ENCODE peak calls at places on chromosomes 2 and 18, in six cellular contexts. L, G, X, O, C and U are unnamed samples.

GRCh38 chr18:54269924-54270844 is 867 bp downstream of the POLI start:
- DNase-seq in L (peak; percentile 72), G (no peak), X (no peak), O (peak; percentile 82), C (peak; percentile 35), U (peak; percentile 11)

GRCh38 chr2:234029150-234029733 is 21.3 kb upstream of the SPP2 start:
- DNase-seq in L (no peak), G (no peak), X (no peak), O (no peak), C (no peak), U (no peak)

GRCh38 chr2:238105506-238106338 is 5.6 kb downstream of the ESPNL start:
- DNase-seq in L (no peak), G (no peak), X (peak; percentile 10), O (no peak), C (no peak), U (no peak)

GRCh38 chr18:69102959-69103358 is 297.7 kb upstream of the DOK6 start:
- DNase-seq in L (no peak), G (no peak), X (no peak), O (no peak), C (no peak), U (no peak)

GRCh38 chr18:4765401-4765800 is 310.3 kb upstream of the DLGAP1 start:
- DNase-seq in L (no peak), G (no peak), X (no peak), O (peak; percentile 58), C (no peak), U (no peak)

GRCh38 chr2:158656492-158657190 is 138.5 kb upstream of the DAPL1 start:
- DNase-seq in L (no peak), G (no peak), X (no peak), O (no peak), C (no peak), U (no peak)

GRCh38 chr2:13308989-13309388 is 592.3 kb downstream of the TRIB2 start:
- DNase-seq in L (no peak), G (no peak), X (no peak), O (no peak), C (no peak), U (no peak)

GRCh38 chr2:196900843-196901242 is 25.7 kb downstream of the PGAP1 start:
- DNase-seq in L (no peak), G (no peak), X (no peak), O (no peak), C (no peak), U (no peak)

GRCh38 chr2:152354909-152355308 is 19.9 kb downstream of the FMNL2 start:
- DNase-seq in L (no peak), G (no peak), X (no peak), O (no peak), C (no peak), U (no peak)

GRCh38 chr2:33370886-33371285 is 105.6 kb upstream of the RASGRP3 start:
- DNase-seq in L (no peak), G (no peak), X (no peak), O (no peak), C (no peak), U (no peak)

GRCh38 chr18:79715280-79715679 is 35.7 kb downstream of the CTDP1 start:
- DNase-seq in L (no peak), G (no peak), X (no peak), O (no peak), C (no peak), U (no peak)

GRCh38 chr2:134408386-134408785 is 154.5 kb downstream of the MGAT5 start:
- DNase-seq in L (no peak), G (no peak), X (no peak), O (no peak), C (no peak), U (no peak)

GRCh38 chr18:3966246-3966984 is 488.7 kb downstream of the DLGAP1 start:
- DNase-seq in L (no peak), G (no peak), X (no peak), O (no peak), C (no peak), U (no peak)

GRCh38 chr2:31996571-31997150 is 14.1 kb downstream of the MEMO1 start:
- DNase-seq in L (no peak), G (no peak), X (no peak), O (no peak), C (no peak), U (no peak)

GRCh38 chr2:126889501-126890135 is 9.1 kb upstream of the TEX51 start:
- DNase-seq in L (no peak), G (no peak), X (no peak), O (no peak), C (no peak), U (no peak)

GRCh38 chr18:23365602-23366001 is 87.5 kb upstream of the RIOK3 start:
- DNase-seq in L (no peak), G (no peak), X (no peak), O (no peak), C (no peak), U (no peak)

GRCh38 chr2:75431276-75431675 is 129.5 kb downstream of the EVA1A start:
- DNase-seq in L (no peak), G (peak; percentile 44), X (no peak), O (no peak), C (no peak), U (no peak)

GRCh38 chr2:65142515-65142914 is 12.6 kb upstream of the RAB1A start:
- DNase-seq in L (no peak), G (no peak), X (no peak), O (no peak), C (no peak), U (no peak)

GRCh38 chr2:28359222-28360065 is 33.2 kb upstream of the FOSL2 start:
- DNase-seq in L (peak; percentile 90), G (peak; percentile 57), X (peak; percentile 62), O (no peak), C (peak; percentile 69), U (peak; percentile 56)

GRCh38 chr2:240231838-240232244 is 91.4 kb upstream of the OTOS start:
- DNase-seq in L (no peak), G (no peak), X (no peak), O (peak; percentile 39), C (no peak), U (no peak)

GRCh38 chr2:237025090-237025865 is 60.4 kb upstream of the COPS8 start:
- DNase-seq in L (no peak), G (no peak), X (no peak), O (no peak), C (peak; percentile 80), U (no peak)

GRCh38 chr2:102803897-102804217 is 42.0 kb downstream of the TMEM182 start:
- DNase-seq in L (no peak), G (no peak), X (no peak), O (no peak), C (no peak), U (no peak)

GRCh38 chr18:75210274-75211001 is at the start of gene TSHZ1:
- DNase-seq in L (peak; percentile 85), G (peak; percentile 59), X (no peak), O (no peak), C (peak; percentile 85), U (no peak)

GRCh38 chr18:48541026-48541746 is 2.4 kb downstream of the CTIF start:
- DNase-seq in L (peak; percentile 73), G (no peak), X (peak; percentile 46), O (peak; percentile 73), C (no peak), U (peak; percentile 52)

GRCh38 chr18:32934201-32934600 is 161.4 kb upstream of the KLHL14 start:
- DNase-seq in L (no peak), G (no peak), X (no peak), O (no peak), C (no peak), U (no peak)

GRCh38 chr2:215358891-215359575 is 47.2 kb downstream of the ATIC start:
- DNase-seq in L (no peak), G (no peak), X (no peak), O (no peak), C (no peak), U (no peak)

GRCh38 chr18:6279308-6279707 is 135.4 kb downstream of the L3MBTL4 start:
- DNase-seq in L (no peak), G (no peak), X (no peak), O (no peak), C (no peak), U (no peak)

GRCh38 chr2:84078466-84078865 is 380.6 kb downstream of the SUCLG1 start:
- DNase-seq in L (no peak), G (no peak), X (no peak), O (no peak), C (no peak), U (no peak)

GRCh38 chr2:84077504-84077903 is 381.6 kb downstream of the SUCLG1 start:
- DNase-seq in L (peak; percentile 53), G (no peak), X (no peak), O (no peak), C (peak; percentile 20), U (no peak)
- TF ChIP-seq TAF1 in L (no peak), G (no peak), X (no peak), O (no peak), C (no peak), U (no peak)

GRCh38 chr2:43152711-43153627 is 73.4 kb downstream of the ZFP36L2 start:
- DNase-seq in L (no peak), G (no peak), X (no peak), O (no peak), C (no peak), U (no peak)
- TF ChIP-seq POLR2A in L (no peak), G (no peak), X (no peak), O (no peak), C (no peak), U (no peak)

DNA sequence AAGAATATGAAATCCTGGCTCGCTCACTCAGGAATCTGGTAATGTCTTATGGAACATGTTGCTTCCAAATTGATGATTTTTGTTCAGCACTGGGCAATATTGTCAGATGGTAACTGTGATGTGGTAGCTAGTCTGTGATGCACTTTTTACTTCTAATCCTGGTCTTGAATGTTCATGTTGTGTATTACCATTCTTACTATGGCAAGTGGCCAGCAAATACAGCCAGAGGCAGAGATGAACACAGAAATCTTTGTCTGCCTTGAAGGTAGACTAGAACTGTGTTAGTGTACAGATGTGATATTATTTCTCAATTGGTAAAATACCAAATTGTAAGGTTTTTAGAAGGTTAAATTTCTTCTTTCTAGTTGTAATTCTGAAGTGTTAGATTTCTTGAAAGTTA is 83.3 kb downstream of the UBE2E3 start:
- DNase-seq in L (no peak), G (no peak), X (no peak), O (no peak), C (no peak), U (no peak)
- TF ChIP-seq TAF1 in L (no peak), G (no peak), X (no peak), O (no peak), C (no peak), U (no peak)

GRCh38 chr2:16138811-16139662 is 198.7 kb downstream of the MYCN start:
- DNase-seq in L (no peak), G (no peak), X (no peak), O (peak; percentile 23), C (no peak), U (no peak)

GRCh38 chr2:16142383-16143361 is 202.3 kb downstream of the MYCN start:
- DNase-seq in L (no peak), G (no peak), X (no peak), O (peak; percentile 43), C (no peak), U (no peak)

GRCh38 chr2:16139663-16140610 is 199.6 kb downstream of the MYCN start:
- DNase-seq in L (no peak), G (no peak), X (no peak), O (peak; percentile 23), C (no peak), U (no peak)

GRCh38 chr2:16140771-16141640 is 200.7 kb downstream of the MYCN start:
- DNase-seq in L (no peak), G (no peak), X (no peak), O (peak; percentile 16), C (no peak), U (no peak)

DNA sequence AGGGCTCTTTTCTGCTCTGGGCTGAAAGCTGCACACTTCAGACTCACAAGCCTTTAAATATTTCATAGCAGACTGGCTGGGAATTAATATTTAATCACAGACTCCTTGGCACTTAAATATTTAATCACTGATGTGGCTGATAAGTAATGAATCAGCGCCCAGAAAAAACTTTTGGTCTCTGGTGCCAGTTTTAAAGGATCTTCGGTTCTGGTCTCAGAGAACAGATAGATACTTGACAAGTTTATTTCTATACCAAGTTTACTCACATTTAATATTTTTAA is 201.2 kb downstream of the MYCN start:
- DNase-seq in L (no peak), G (no peak), X (no peak), O (no peak), C (no peak), U (no peak)
- TF ChIP-seq POLR2A in L (no peak), G (no peak), X (no peak), O (no peak), C (no peak), U (no peak)